ENCODE peak calls at places on chromosomes 1 and 21, in ten cellular contexts. One of them, this sample, is unnamed.

GRCh38 chr21:37565530-37566223 is 199.1 kb downstream of the DYRK1A start:
- DNase-seq in activated CD4-positive, CD25-positive, alpha-beta regulatory T cell treated with anti-CD3 and anti-CD28 coated beads, Interleukin-2, amount 50 U/mL, for 16 hours: no peak
- DNase-seq in endodermal cell: no peak
- DNase-seq in stimulated activated CD8-positive, alpha-beta memory T cell treated with anti-CD3 and anti-CD28 coated beads, Interleukin-2, amount 100 ng/mL, for 1 hour: no peak
- DNase-seq in activated T-helper 2 cell treated with anti-CD3 and anti-CD28 coated beads, Interferon-gamma antibody, Interleukin-2, Interleukin-4, amounts not matched to agents 10 μg/mL and 5 μg/mL and 100 μg/mL, durations not matched to agents 14 hours and 24 hours and 36 hours: peak; percentile 4
- DNase-seq in naive thymus-derived CD8-positive, alpha-beta T cell: no peak
- DNase-seq in GM18507: no peak
- DNase-seq in epithelial cell of esophagus: no peak
- DNase-seq in KBM-7: no peak
- DNase-seq in nephron progenitor cell: no peak
- DNase-seq in this sample: no peak

GRCh38 chr1:180631197-180631765 is 541 bp upstream of the XPR1 start:
- DNase-seq in activated CD4-positive, CD25-positive, alpha-beta regulatory T cell treated with anti-CD3 and anti-CD28 coated beads, Interleukin-2, amount 50 U/mL, for 16 hours: no peak
- DNase-seq in endodermal cell: no peak
- DNase-seq in stimulated activated CD8-positive, alpha-beta memory T cell treated with anti-CD3 and anti-CD28 coated beads, Interleukin-2, amount 100 ng/mL, for 1 hour: no peak
- DNase-seq in activated T-helper 2 cell treated with anti-CD3 and anti-CD28 coated beads, Interferon-gamma antibody, Interleukin-2, Interleukin-4, amounts not matched to agents 10 μg/mL and 5 μg/mL and 100 μg/mL, durations not matched to agents 14 hours and 24 hours and 36 hours: no peak
- DNase-seq in naive thymus-derived CD8-positive, alpha-beta T cell: no peak
- DNase-seq in GM18507: no peak
- DNase-seq in epithelial cell of esophagus: no peak
- DNase-seq in KBM-7: no peak
- DNase-seq in nephron progenitor cell: no peak
- DNase-seq in this sample: no peak

GRCh38 chr1:24803220-24803619 is 58.0 kb downstream of the CLIC4 start:
- DNase-seq in activated CD4-positive, CD25-positive, alpha-beta regulatory T cell treated with anti-CD3 and anti-CD28 coated beads, Interleukin-2, amount 50 U/mL, for 16 hours: no peak
- DNase-seq in endodermal cell: no peak
- DNase-seq in stimulated activated CD8-positive, alpha-beta memory T cell treated with anti-CD3 and anti-CD28 coated beads, Interleukin-2, amount 100 ng/mL, for 1 hour: no peak
- DNase-seq in activated T-helper 2 cell treated with anti-CD3 and anti-CD28 coated beads, Interferon-gamma antibody, Interleukin-2, Interleukin-4, amounts not matched to agents 10 μg/mL and 5 μg/mL and 100 μg/mL, durations not matched to agents 14 hours and 24 hours and 36 hours: no peak
- DNase-seq in naive thymus-derived CD8-positive, alpha-beta T cell: no peak
- DNase-seq in GM18507: no peak
- DNase-seq in epithelial cell of esophagus: peak; percentile 37
- DNase-seq in KBM-7: no peak
- DNase-seq in nephron progenitor cell: no peak
- DNase-seq in this sample: no peak

GRCh38 chr1:119373465-119373864 is 4.9 kb downstream of the HAO2 start:
- DNase-seq in activated CD4-positive, CD25-positive, alpha-beta regulatory T cell treated with anti-CD3 and anti-CD28 coated beads, Interleukin-2, amount 50 U/mL, for 16 hours: no peak
- DNase-seq in endodermal cell: peak; percentile 13
- DNase-seq in stimulated activated CD8-positive, alpha-beta memory T cell treated with anti-CD3 and anti-CD28 coated beads, Interleukin-2, amount 100 ng/mL, for 1 hour: no peak
- DNase-seq in activated T-helper 2 cell treated with anti-CD3 and anti-CD28 coated beads, Interferon-gamma antibody, Interleukin-2, Interleukin-4, amounts not matched to agents 10 μg/mL and 5 μg/mL and 100 μg/mL, durations not matched to agents 14 hours and 24 hours and 36 hours: no peak
- DNase-seq in naive thymus-derived CD8-positive, alpha-beta T cell: no peak
- DNase-seq in GM18507: no peak
- DNase-seq in epithelial cell of esophagus: peak; percentile 84
- DNase-seq in KBM-7: no peak
- DNase-seq in nephron progenitor cell: no peak
- DNase-seq in this sample: no peak

GRCh38 chr1:63669151-63669961 is 76.1 kb downstream of the PGM1 start:
- DNase-seq in activated CD4-positive, CD25-positive, alpha-beta regulatory T cell treated with anti-CD3 and anti-CD28 coated beads, Interleukin-2, amount 50 U/mL, for 16 hours: no peak
- DNase-seq in endodermal cell: no peak
- DNase-seq in stimulated activated CD8-positive, alpha-beta memory T cell treated with anti-CD3 and anti-CD28 coated beads, Interleukin-2, amount 100 ng/mL, for 1 hour: no peak
- DNase-seq in activated T-helper 2 cell treated with anti-CD3 and anti-CD28 coated beads, Interferon-gamma antibody, Interleukin-2, Interleukin-4, amounts not matched to agents 10 μg/mL and 5 μg/mL and 100 μg/mL, durations not matched to agents 14 hours and 24 hours and 36 hours: no peak
- DNase-seq in naive thymus-derived CD8-positive, alpha-beta T cell: no peak
- DNase-seq in GM18507: no peak
- DNase-seq in epithelial cell of esophagus: peak; percentile 34
- DNase-seq in KBM-7: no peak
- DNase-seq in nephron progenitor cell: no peak
- DNase-seq in this sample: no peak

GRCh38 chr1:6343506-6344405 is 49.8 kb downstream of the ACOT7 start:
- DNase-seq in activated CD4-positive, CD25-positive, alpha-beta regulatory T cell treated with anti-CD3 and anti-CD28 coated beads, Interleukin-2, amount 50 U/mL, for 16 hours: no peak
- DNase-seq in endodermal cell: peak; percentile 96
- DNase-seq in stimulated activated CD8-positive, alpha-beta memory T cell treated with anti-CD3 and anti-CD28 coated beads, Interleukin-2, amount 100 ng/mL, for 1 hour: peak; percentile 35
- DNase-seq in activated T-helper 2 cell treated with anti-CD3 and anti-CD28 coated beads, Interferon-gamma antibody, Interleukin-2, Interleukin-4, amounts not matched to agents 10 μg/mL and 5 μg/mL and 100 μg/mL, durations not matched to agents 14 hours and 24 hours and 36 hours: peak; percentile 60
- DNase-seq in naive thymus-derived CD8-positive, alpha-beta T cell: peak; percentile 27
- DNase-seq in GM18507: peak; percentile 42
- DNase-seq in epithelial cell of esophagus: peak; percentile 99
- DNase-seq in KBM-7: peak; percentile 86
- DNase-seq in nephron progenitor cell: peak; percentile 83
- DNase-seq in this sample: peak; percentile 37

GRCh38 chr1:203185585-203185984 is 919 bp downstream of the CHI3L1 start:
- DNase-seq in activated CD4-positive, CD25-positive, alpha-beta regulatory T cell treated with anti-CD3 and anti-CD28 coated beads, Interleukin-2, amount 50 U/mL, for 16 hours: no peak
- DNase-seq in endodermal cell: no peak
- DNase-seq in stimulated activated CD8-positive, alpha-beta memory T cell treated with anti-CD3 and anti-CD28 coated beads, Interleukin-2, amount 100 ng/mL, for 1 hour: no peak
- DNase-seq in activated T-helper 2 cell treated with anti-CD3 and anti-CD28 coated beads, Interferon-gamma antibody, Interleukin-2, Interleukin-4, amounts not matched to agents 10 μg/mL and 5 μg/mL and 100 μg/mL, durations not matched to agents 14 hours and 24 hours and 36 hours: no peak
- DNase-seq in naive thymus-derived CD8-positive, alpha-beta T cell: no peak
- DNase-seq in GM18507: no peak
- DNase-seq in epithelial cell of esophagus: no peak
- DNase-seq in KBM-7: no peak
- DNase-seq in nephron progenitor cell: no peak
- DNase-seq in this sample: no peak

GRCh38 chr1:172254521-172255222 is 165.8 kb upstream of the C1orf105 start:
- DNase-seq in activated CD4-positive, CD25-positive, alpha-beta regulatory T cell treated with anti-CD3 and anti-CD28 coated beads, Interleukin-2, amount 50 U/mL, for 16 hours: no peak
- DNase-seq in endodermal cell: no peak
- DNase-seq in stimulated activated CD8-positive, alpha-beta memory T cell treated with anti-CD3 and anti-CD28 coated beads, Interleukin-2, amount 100 ng/mL, for 1 hour: no peak
- DNase-seq in activated T-helper 2 cell treated with anti-CD3 and anti-CD28 coated beads, Interferon-gamma antibody, Interleukin-2, Interleukin-4, amounts not matched to agents 10 μg/mL and 5 μg/mL and 100 μg/mL, durations not matched to agents 14 hours and 24 hours and 36 hours: no peak
- DNase-seq in naive thymus-derived CD8-positive, alpha-beta T cell: no peak
- DNase-seq in GM18507: no peak
- DNase-seq in epithelial cell of esophagus: peak; percentile 84
- DNase-seq in KBM-7: peak; percentile 29
- DNase-seq in nephron progenitor cell: no peak
- DNase-seq in this sample: no peak

GRCh38 chr1:201353186-201353940 is 24.1 kb downstream of the TNNT2 start:
- DNase-seq in activated CD4-positive, CD25-positive, alpha-beta regulatory T cell treated with anti-CD3 and anti-CD28 coated beads, Interleukin-2, amount 50 U/mL, for 16 hours: no peak
- DNase-seq in endodermal cell: peak; percentile 60
- DNase-seq in stimulated activated CD8-positive, alpha-beta memory T cell treated with anti-CD3 and anti-CD28 coated beads, Interleukin-2, amount 100 ng/mL, for 1 hour: no peak
- DNase-seq in activated T-helper 2 cell treated with anti-CD3 and anti-CD28 coated beads, Interferon-gamma antibody, Interleukin-2, Interleukin-4, amounts not matched to agents 10 μg/mL and 5 μg/mL and 100 μg/mL, durations not matched to agents 14 hours and 24 hours and 36 hours: no peak
- DNase-seq in naive thymus-derived CD8-positive, alpha-beta T cell: no peak
- DNase-seq in GM18507: no peak
- DNase-seq in epithelial cell of esophagus: peak; percentile 79
- DNase-seq in KBM-7: no peak
- DNase-seq in nephron progenitor cell: no peak
- DNase-seq in this sample: no peak

GRCh38 chr1:20290624-20291597 is at the start of gene VWA5B1:
- DNase-seq in activated CD4-positive, CD25-positive, alpha-beta regulatory T cell treated with anti-CD3 and anti-CD28 coated beads, Interleukin-2, amount 50 U/mL, for 16 hours: no peak
- DNase-seq in endodermal cell: peak; percentile 96
- DNase-seq in stimulated activated CD8-positive, alpha-beta memory T cell treated with anti-CD3 and anti-CD28 coated beads, Interleukin-2, amount 100 ng/mL, for 1 hour: no peak
- DNase-seq in activated T-helper 2 cell treated with anti-CD3 and anti-CD28 coated beads, Interferon-gamma antibody, Interleukin-2, Interleukin-4, amounts not matched to agents 10 μg/mL and 5 μg/mL and 100 μg/mL, durations not matched to agents 14 hours and 24 hours and 36 hours: no peak
- DNase-seq in naive thymus-derived CD8-positive, alpha-beta T cell: no peak
- DNase-seq in GM18507: no peak
- DNase-seq in epithelial cell of esophagus: no peak
- DNase-seq in KBM-7: no peak
- DNase-seq in nephron progenitor cell: peak; percentile 68
- DNase-seq in this sample: no peak

GRCh38 chr21:38804617-38805281 is 980 bp upstream of the ETS2 start:
- DNase-seq in activated CD4-positive, CD25-positive, alpha-beta regulatory T cell treated with anti-CD3 and anti-CD28 coated beads, Interleukin-2, amount 50 U/mL, for 16 hours: no peak
- DNase-seq in endodermal cell: peak; percentile 84
- DNase-seq in stimulated activated CD8-positive, alpha-beta memory T cell treated with anti-CD3 and anti-CD28 coated beads, Interleukin-2, amount 100 ng/mL, for 1 hour: no peak
- DNase-seq in activated T-helper 2 cell treated with anti-CD3 and anti-CD28 coated beads, Interferon-gamma antibody, Interleukin-2, Interleukin-4, amounts not matched to agents 10 μg/mL and 5 μg/mL and 100 μg/mL, durations not matched to agents 14 hours and 24 hours and 36 hours: no peak
- DNase-seq in naive thymus-derived CD8-positive, alpha-beta T cell: no peak
- DNase-seq in GM18507: no peak
- DNase-seq in epithelial cell of esophagus: peak; percentile 92
- DNase-seq in KBM-7: no peak
- DNase-seq in nephron progenitor cell: peak; percentile 70
- DNase-seq in this sample: peak; percentile 46

GRCh38 chr1:45107782-45108181 is 95.7 kb downstream of the UROD start:
- DNase-seq in activated CD4-positive, CD25-positive, alpha-beta regulatory T cell treated with anti-CD3 and anti-CD28 coated beads, Interleukin-2, amount 50 U/mL, for 16 hours: no peak
- DNase-seq in endodermal cell: no peak
- DNase-seq in stimulated activated CD8-positive, alpha-beta memory T cell treated with anti-CD3 and anti-CD28 coated beads, Interleukin-2, amount 100 ng/mL, for 1 hour: no peak
- DNase-seq in activated T-helper 2 cell treated with anti-CD3 and anti-CD28 coated beads, Interferon-gamma antibody, Interleukin-2, Interleukin-4, amounts not matched to agents 10 μg/mL and 5 μg/mL and 100 μg/mL, durations not matched to agents 14 hours and 24 hours and 36 hours: no peak
- DNase-seq in naive thymus-derived CD8-positive, alpha-beta T cell: no peak
- DNase-seq in GM18507: no peak
- DNase-seq in epithelial cell of esophagus: no peak
- DNase-seq in KBM-7: no peak
- DNase-seq in nephron progenitor cell: no peak
- DNase-seq in this sample: no peak

GRCh38 chr1:226335653-226336052 is 26.7 kb upstream of the LIN9 start:
- DNase-seq in activated CD4-positive, CD25-positive, alpha-beta regulatory T cell treated with anti-CD3 and anti-CD28 coated beads, Interleukin-2, amount 50 U/mL, for 16 hours: no peak
- DNase-seq in endodermal cell: no peak
- DNase-seq in stimulated activated CD8-positive, alpha-beta memory T cell treated with anti-CD3 and anti-CD28 coated beads, Interleukin-2, amount 100 ng/mL, for 1 hour: no peak
- DNase-seq in activated T-helper 2 cell treated with anti-CD3 and anti-CD28 coated beads, Interferon-gamma antibody, Interleukin-2, Interleukin-4, amounts not matched to agents 10 μg/mL and 5 μg/mL and 100 μg/mL, durations not matched to agents 14 hours and 24 hours and 36 hours: no peak
- DNase-seq in naive thymus-derived CD8-positive, alpha-beta T cell: no peak
- DNase-seq in GM18507: no peak
- DNase-seq in epithelial cell of esophagus: no peak
- DNase-seq in KBM-7: no peak
- DNase-seq in nephron progenitor cell: no peak
- DNase-seq in this sample: no peak

GRCh38 chr1:200837931-200838571 is 34.7 kb upstream of the GPR25 start:
- DNase-seq in activated CD4-positive, CD25-positive, alpha-beta regulatory T cell treated with anti-CD3 and anti-CD28 coated beads, Interleukin-2, amount 50 U/mL, for 16 hours: no peak
- DNase-seq in endodermal cell: no peak
- DNase-seq in stimulated activated CD8-positive, alpha-beta memory T cell treated with anti-CD3 and anti-CD28 coated beads, Interleukin-2, amount 100 ng/mL, for 1 hour: no peak
- DNase-seq in activated T-helper 2 cell treated with anti-CD3 and anti-CD28 coated beads, Interferon-gamma antibody, Interleukin-2, Interleukin-4, amounts not matched to agents 10 μg/mL and 5 μg/mL and 100 μg/mL, durations not matched to agents 14 hours and 24 hours and 36 hours: no peak
- DNase-seq in naive thymus-derived CD8-positive, alpha-beta T cell: no peak
- DNase-seq in GM18507: no peak
- DNase-seq in epithelial cell of esophagus: peak; percentile 11
- DNase-seq in KBM-7: no peak
- DNase-seq in nephron progenitor cell: no peak
- DNase-seq in this sample: no peak

GRCh38 chr1:27416387-27417111 is 24.1 kb downstream of the GPR3 start:
- DNase-seq in activated CD4-positive, CD25-positive, alpha-beta regulatory T cell treated with anti-CD3 and anti-CD28 coated beads, Interleukin-2, amount 50 U/mL, for 16 hours: peak; percentile 28
- DNase-seq in endodermal cell: peak; percentile 88
- DNase-seq in stimulated activated CD8-positive, alpha-beta memory T cell treated with anti-CD3 and anti-CD28 coated beads, Interleukin-2, amount 100 ng/mL, for 1 hour: no peak
- DNase-seq in activated T-helper 2 cell treated with anti-CD3 and anti-CD28 coated beads, Interferon-gamma antibody, Interleukin-2, Interleukin-4, amounts not matched to agents 10 μg/mL and 5 μg/mL and 100 μg/mL, durations not matched to agents 14 hours and 24 hours and 36 hours: peak; percentile 53
- DNase-seq in naive thymus-derived CD8-positive, alpha-beta T cell: no peak
- DNase-seq in GM18507: no peak
- DNase-seq in epithelial cell of esophagus: peak; percentile 81
- DNase-seq in KBM-7: peak; percentile 86
- DNase-seq in nephron progenitor cell: no peak
- DNase-seq in this sample: peak; percentile 56

GRCh38 chr1:8836228-8836627 is 18.8 kb upstream of the RERE start:
- DNase-seq in activated CD4-positive, CD25-positive, alpha-beta regulatory T cell treated with anti-CD3 and anti-CD28 coated beads, Interleukin-2, amount 50 U/mL, for 16 hours: no peak
- DNase-seq in endodermal cell: no peak
- DNase-seq in stimulated activated CD8-positive, alpha-beta memory T cell treated with anti-CD3 and anti-CD28 coated beads, Interleukin-2, amount 100 ng/mL, for 1 hour: no peak
- DNase-seq in activated T-helper 2 cell treated with anti-CD3 and anti-CD28 coated beads, Interferon-gamma antibody, Interleukin-2, Interleukin-4, amounts not matched to agents 10 μg/mL and 5 μg/mL and 100 μg/mL, durations not matched to agents 14 hours and 24 hours and 36 hours: no peak
- DNase-seq in naive thymus-derived CD8-positive, alpha-beta T cell: no peak
- DNase-seq in GM18507: no peak
- DNase-seq in epithelial cell of esophagus: no peak
- DNase-seq in KBM-7: no peak
- DNase-seq in nephron progenitor cell: no peak
- DNase-seq in this sample: no peak

GRCh38 chr1:79603862-79604261 is 597.3 kb upstream of the ADGRL4 start:
- DNase-seq in activated CD4-positive, CD25-positive, alpha-beta regulatory T cell treated with anti-CD3 and anti-CD28 coated beads, Interleukin-2, amount 50 U/mL, for 16 hours: no peak
- DNase-seq in endodermal cell: no peak
- DNase-seq in stimulated activated CD8-positive, alpha-beta memory T cell treated with anti-CD3 and anti-CD28 coated beads, Interleukin-2, amount 100 ng/mL, for 1 hour: no peak
- DNase-seq in activated T-helper 2 cell treated with anti-CD3 and anti-CD28 coated beads, Interferon-gamma antibody, Interleukin-2, Interleukin-4, amounts not matched to agents 10 μg/mL and 5 μg/mL and 100 μg/mL, durations not matched to agents 14 hours and 24 hours and 36 hours: no peak
- DNase-seq in naive thymus-derived CD8-positive, alpha-beta T cell: no peak
- DNase-seq in GM18507: no peak
- DNase-seq in epithelial cell of esophagus: peak; percentile 40
- DNase-seq in KBM-7: no peak
- DNase-seq in nephron progenitor cell: no peak
- DNase-seq in this sample: no peak

GRCh38 chr1:27574001-27574781 is 29.8 kb downstream of the AHDC1 start:
- DNase-seq in activated CD4-positive, CD25-positive, alpha-beta regulatory T cell treated with anti-CD3 and anti-CD28 coated beads, Interleukin-2, amount 50 U/mL, for 16 hours: no peak
- DNase-seq in endodermal cell: no peak
- DNase-seq in stimulated activated CD8-positive, alpha-beta memory T cell treated with anti-CD3 and anti-CD28 coated beads, Interleukin-2, amount 100 ng/mL, for 1 hour: no peak
- DNase-seq in activated T-helper 2 cell treated with anti-CD3 and anti-CD28 coated beads, Interferon-gamma antibody, Interleukin-2, Interleukin-4, amounts not matched to agents 10 μg/mL and 5 μg/mL and 100 μg/mL, durations not matched to agents 14 hours and 24 hours and 36 hours: no peak
- DNase-seq in naive thymus-derived CD8-positive, alpha-beta T cell: no peak
- DNase-seq in GM18507: no peak
- DNase-seq in epithelial cell of esophagus: no peak
- DNase-seq in KBM-7: no peak
- DNase-seq in nephron progenitor cell: no peak
- DNase-seq in this sample: no peak

GRCh38 chr1:29569971-29570634 is 333.8 kb downstream of the PTPRU start:
- DNase-seq in activated CD4-positive, CD25-positive, alpha-beta regulatory T cell treated with anti-CD3 and anti-CD28 coated beads, Interleukin-2, amount 50 U/mL, for 16 hours: no peak
- DNase-seq in endodermal cell: no peak
- DNase-seq in stimulated activated CD8-positive, alpha-beta memory T cell treated with anti-CD3 and anti-CD28 coated beads, Interleukin-2, amount 100 ng/mL, for 1 hour: no peak
- DNase-seq in activated T-helper 2 cell treated with anti-CD3 and anti-CD28 coated beads, Interferon-gamma antibody, Interleukin-2, Interleukin-4, amounts not matched to agents 10 μg/mL and 5 μg/mL and 100 μg/mL, durations not matched to agents 14 hours and 24 hours and 36 hours: no peak
- DNase-seq in naive thymus-derived CD8-positive, alpha-beta T cell: no peak
- DNase-seq in GM18507: no peak
- DNase-seq in epithelial cell of esophagus: peak; percentile 97
- DNase-seq in KBM-7: no peak
- DNase-seq in nephron progenitor cell: no peak
- DNase-seq in this sample: no peak

GRCh38 chr1:225156254-225156653 is 226.8 kb downstream of the DNAH14 start:
- DNase-seq in activated CD4-positive, CD25-positive, alpha-beta regulatory T cell treated with anti-CD3 and anti-CD28 coated beads, Interleukin-2, amount 50 U/mL, for 16 hours: no peak
- DNase-seq in endodermal cell: no peak
- DNase-seq in stimulated activated CD8-positive, alpha-beta memory T cell treated with anti-CD3 and anti-CD28 coated beads, Interleukin-2, amount 100 ng/mL, for 1 hour: no peak
- DNase-seq in activated T-helper 2 cell treated with anti-CD3 and anti-CD28 coated beads, Interferon-gamma antibody, Interleukin-2, Interleukin-4, amounts not matched to agents 10 μg/mL and 5 μg/mL and 100 μg/mL, durations not matched to agents 14 hours and 24 hours and 36 hours: no peak
- DNase-seq in naive thymus-derived CD8-positive, alpha-beta T cell: no peak
- DNase-seq in GM18507: no peak
- DNase-seq in epithelial cell of esophagus: no peak
- DNase-seq in KBM-7: peak; percentile 69
- DNase-seq in nephron progenitor cell: no peak
- DNase-seq in this sample: peak; percentile 20

GRCh38 chr1:168206111-168206510 is 19.7 kb upstream of the SFT2D2 start:
- DNase-seq in activated CD4-positive, CD25-positive, alpha-beta regulatory T cell treated with anti-CD3 and anti-CD28 coated beads, Interleukin-2, amount 50 U/mL, for 16 hours: no peak
- DNase-seq in endodermal cell: no peak
- DNase-seq in stimulated activated CD8-positive, alpha-beta memory T cell treated with anti-CD3 and anti-CD28 coated beads, Interleukin-2, amount 100 ng/mL, for 1 hour: no peak
- DNase-seq in activated T-helper 2 cell treated with anti-CD3 and anti-CD28 coated beads, Interferon-gamma antibody, Interleukin-2, Interleukin-4, amounts not matched to agents 10 μg/mL and 5 μg/mL and 100 μg/mL, durations not matched to agents 14 hours and 24 hours and 36 hours: no peak
- DNase-seq in naive thymus-derived CD8-positive, alpha-beta T cell: no peak
- DNase-seq in GM18507: no peak
- DNase-seq in epithelial cell of esophagus: no peak
- DNase-seq in KBM-7: no peak
- DNase-seq in nephron progenitor cell: no peak
- DNase-seq in this sample: no peak

GRCh38 chr1:7613851-7614205 is 157.3 kb upstream of the VAMP3 start:
- DNase-seq in activated CD4-positive, CD25-positive, alpha-beta regulatory T cell treated with anti-CD3 and anti-CD28 coated beads, Interleukin-2, amount 50 U/mL, for 16 hours: no peak
- DNase-seq in endodermal cell: no peak
- DNase-seq in stimulated activated CD8-positive, alpha-beta memory T cell treated with anti-CD3 and anti-CD28 coated beads, Interleukin-2, amount 100 ng/mL, for 1 hour: no peak
- DNase-seq in activated T-helper 2 cell treated with anti-CD3 and anti-CD28 coated beads, Interferon-gamma antibody, Interleukin-2, Interleukin-4, amounts not matched to agents 10 μg/mL and 5 μg/mL and 100 μg/mL, durations not matched to agents 14 hours and 24 hours and 36 hours: no peak
- DNase-seq in naive thymus-derived CD8-positive, alpha-beta T cell: no peak
- DNase-seq in GM18507: no peak
- DNase-seq in epithelial cell of esophagus: no peak
- DNase-seq in KBM-7: no peak
- DNase-seq in nephron progenitor cell: peak; percentile 0
- DNase-seq in this sample: no peak

GRCh38 chr1:12384836-12385456 is 155.1 kb downstream of the VPS13D start:
- DNase-seq in activated CD4-positive, CD25-positive, alpha-beta regulatory T cell treated with anti-CD3 and anti-CD28 coated beads, Interleukin-2, amount 50 U/mL, for 16 hours: no peak
- DNase-seq in endodermal cell: no peak
- DNase-seq in stimulated activated CD8-positive, alpha-beta memory T cell treated with anti-CD3 and anti-CD28 coated beads, Interleukin-2, amount 100 ng/mL, for 1 hour: no peak
- DNase-seq in activated T-helper 2 cell treated with anti-CD3 and anti-CD28 coated beads, Interferon-gamma antibody, Interleukin-2, Interleukin-4, amounts not matched to agents 10 μg/mL and 5 μg/mL and 100 μg/mL, durations not matched to agents 14 hours and 24 hours and 36 hours: peak; percentile 22
- DNase-seq in naive thymus-derived CD8-positive, alpha-beta T cell: no peak
- DNase-seq in GM18507: no peak
- DNase-seq in epithelial cell of esophagus: no peak
- DNase-seq in KBM-7: no peak
- DNase-seq in nephron progenitor cell: no peak
- DNase-seq in this sample: no peak

GRCh38 chr21:31374430-31374829 is 30.4 kb upstream of the TIAM1 start:
- DNase-seq in activated CD4-positive, CD25-positive, alpha-beta regulatory T cell treated with anti-CD3 and anti-CD28 coated beads, Interleukin-2, amount 50 U/mL, for 16 hours: no peak
- DNase-seq in endodermal cell: peak; percentile 78
- DNase-seq in stimulated activated CD8-positive, alpha-beta memory T cell treated with anti-CD3 and anti-CD28 coated beads, Interleukin-2, amount 100 ng/mL, for 1 hour: no peak
- DNase-seq in activated T-helper 2 cell treated with anti-CD3 and anti-CD28 coated beads, Interferon-gamma antibody, Interleukin-2, Interleukin-4, amounts not matched to agents 10 μg/mL and 5 μg/mL and 100 μg/mL, durations not matched to agents 14 hours and 24 hours and 36 hours: no peak
- DNase-seq in naive thymus-derived CD8-positive, alpha-beta T cell: no peak
- DNase-seq in GM18507: no peak
- DNase-seq in epithelial cell of esophagus: no peak
- DNase-seq in KBM-7: no peak
- DNase-seq in nephron progenitor cell: no peak
- DNase-seq in this sample: no peak

GRCh38 chr21:38140192-38140905 is 116.4 kb upstream of the KCNJ15 start:
- DNase-seq in activated CD4-positive, CD25-positive, alpha-beta regulatory T cell treated with anti-CD3 and anti-CD28 coated beads, Interleukin-2, amount 50 U/mL, for 16 hours: no peak
- DNase-seq in endodermal cell: no peak
- DNase-seq in stimulated activated CD8-positive, alpha-beta memory T cell treated with anti-CD3 and anti-CD28 coated beads, Interleukin-2, amount 100 ng/mL, for 1 hour: no peak
- DNase-seq in activated T-helper 2 cell treated with anti-CD3 and anti-CD28 coated beads, Interferon-gamma antibody, Interleukin-2, Interleukin-4, amounts not matched to agents 10 μg/mL and 5 μg/mL and 100 μg/mL, durations not matched to agents 14 hours and 24 hours and 36 hours: no peak
- DNase-seq in naive thymus-derived CD8-positive, alpha-beta T cell: no peak
- DNase-seq in GM18507: no peak
- DNase-seq in epithelial cell of esophagus: peak; percentile 83
- DNase-seq in KBM-7: no peak
- DNase-seq in nephron progenitor cell: no peak
- DNase-seq in this sample: no peak

GRCh38 chr1:172421974-172422604 is 1.6 kb downstream of the C1orf105 start:
- DNase-seq in activated CD4-positive, CD25-positive, alpha-beta regulatory T cell treated with anti-CD3 and anti-CD28 coated beads, Interleukin-2, amount 50 U/mL, for 16 hours: no peak
- DNase-seq in endodermal cell: no peak
- DNase-seq in stimulated activated CD8-positive, alpha-beta memory T cell treated with anti-CD3 and anti-CD28 coated beads, Interleukin-2, amount 100 ng/mL, for 1 hour: no peak
- DNase-seq in activated T-helper 2 cell treated with anti-CD3 and anti-CD28 coated beads, Interferon-gamma antibody, Interleukin-2, Interleukin-4, amounts not matched to agents 10 μg/mL and 5 μg/mL and 100 μg/mL, durations not matched to agents 14 hours and 24 hours and 36 hours: no peak
- DNase-seq in naive thymus-derived CD8-positive, alpha-beta T cell: no peak
- DNase-seq in GM18507: no peak
- DNase-seq in epithelial cell of esophagus: no peak
- DNase-seq in KBM-7: no peak
- DNase-seq in nephron progenitor cell: no peak
- DNase-seq in this sample: no peak

GRCh38 chr21:36691539-36692124 is 7.3 kb upstream of the SIM2 start:
- DNase-seq in activated CD4-positive, CD25-positive, alpha-beta regulatory T cell treated with anti-CD3 and anti-CD28 coated beads, Interleukin-2, amount 50 U/mL, for 16 hours: no peak
- DNase-seq in endodermal cell: peak; percentile 59
- DNase-seq in stimulated activated CD8-positive, alpha-beta memory T cell treated with anti-CD3 and anti-CD28 coated beads, Interleukin-2, amount 100 ng/mL, for 1 hour: no peak
- DNase-seq in activated T-helper 2 cell treated with anti-CD3 and anti-CD28 coated beads, Interferon-gamma antibody, Interleukin-2, Interleukin-4, amounts not matched to agents 10 μg/mL and 5 μg/mL and 100 μg/mL, durations not matched to agents 14 hours and 24 hours and 36 hours: no peak
- DNase-seq in naive thymus-derived CD8-positive, alpha-beta T cell: no peak
- DNase-seq in GM18507: no peak
- DNase-seq in epithelial cell of esophagus: no peak
- DNase-seq in KBM-7: no peak
- DNase-seq in nephron progenitor cell: no peak
- DNase-seq in this sample: no peak

GRCh38 chr21:40421121-40421520 is 425.8 kb downstream of the DSCAM start:
- DNase-seq in activated CD4-positive, CD25-positive, alpha-beta regulatory T cell treated with anti-CD3 and anti-CD28 coated beads, Interleukin-2, amount 50 U/mL, for 16 hours: no peak
- DNase-seq in endodermal cell: no peak
- DNase-seq in stimulated activated CD8-positive, alpha-beta memory T cell treated with anti-CD3 and anti-CD28 coated beads, Interleukin-2, amount 100 ng/mL, for 1 hour: no peak
- DNase-seq in activated T-helper 2 cell treated with anti-CD3 and anti-CD28 coated beads, Interferon-gamma antibody, Interleukin-2, Interleukin-4, amounts not matched to agents 10 μg/mL and 5 μg/mL and 100 μg/mL, durations not matched to agents 14 hours and 24 hours and 36 hours: no peak
- DNase-seq in naive thymus-derived CD8-positive, alpha-beta T cell: no peak
- DNase-seq in GM18507: no peak
- DNase-seq in epithelial cell of esophagus: peak; percentile 94
- DNase-seq in KBM-7: no peak
- DNase-seq in nephron progenitor cell: no peak
- DNase-seq in this sample: no peak